ENCODE peak calls at places on chromosomes 1 and 21, in six cellular contexts. W, U, A, N, Y and I are unnamed samples.

GRCh38 chr1:114669562-114670082 is at the start of gene DENND2C:
- DNase-seq in W (no peak), A (no peak), N (no peak), U (no peak), Y (no peak), I (no peak)

GRCh38 chr1:4599951-4600481 is 54.4 kb upstream of the AJAP1 start:
- DNase-seq in U (peak), N (no peak), A (no peak), W (no peak), Y (no peak), I (no peak)

GRCh38 chr1:11059166-11059989 is 440 bp downstream of the SRM start:
- DNase-seq in N (peak), W (no peak), Y (no peak), U (no peak), A (no peak), I (no peak)

GRCh38 chr1:20421441-20421840 is 64.6 kb downstream of the CAMK2N1 start:
- DNase-seq in Y (no peak), A (no peak), N (no peak), U (no peak), W (no peak), I (no peak)

GRCh38 chr1:185721553-185721952 is 12.6 kb upstream of the HMCN1 start:
- DNase-seq in A (no peak), N (no peak), W (no peak), U (no peak), Y (no peak), I (no peak)

GRCh38 chr1:93219443-93219842 is 38.9 kb downstream of the CCDC18 start:
- DNase-seq in U (no peak), A (no peak), Y (no peak), W (no peak), N (no peak), I (no peak)

GRCh38 chr1:157069596-157069995 is 24.1 kb upstream of the ARHGEF11 start:
- DNase-seq in U (no peak), A (no peak), N (no peak), W (no peak), Y (no peak), I (no peak)

GRCh38 chr21:45285266-45285931 is 2.3 kb downstream of the POFUT2 start:
- DNase-seq in Y (no peak), U (peak), A (peak), N (no peak), W (no peak), I (no peak)

GRCh38 chr1:60898987-60899386 is 183.4 kb upstream of the NFIA start:
- DNase-seq in N (no peak), Y (no peak), U (no peak), A (no peak), W (no peak), I (no peak)

GRCh38 chr1:163922743-163923186 is 601.0 kb downstream of the NUF2 start:
- DNase-seq in U (no peak), N (no peak), A (no peak), Y (no peak), W (no peak), I (no peak)

GRCh38 chr1:168803696-168804510 is 74.9 kb upstream of the DPT start:
- DNase-seq in N (no peak), Y (no peak), A (no peak), U (no peak), W (no peak), I (no peak)

GRCh38 chr21:45556302-45556644 is 14.0 kb upstream of the SLC19A1 start:
- DNase-seq in U (no peak), W (no peak), A (no peak), Y (no peak), N (no peak), I (no peak)

GRCh38 chr21:29538115-29538514 is 239.4 kb downstream of the BACH1 start:
- DNase-seq in Y (no peak), N (no peak), W (no peak), U (no peak), A (no peak), I (no peak)

GRCh38 chr1:16392740-16393139 is 25.7 kb downstream of the SZRD1 start:
- DNase-seq in A (no peak), Y (no peak), U (no peak), W (no peak), N (no peak), I (no peak)

GRCh38 chr1:180778782-180779398 is 133.8 kb upstream of the KIAA1614 start:
- DNase-seq in W (no peak), N (no peak), A (no peak), Y (peak), U (no peak), I (no peak)

GRCh38 chr1:16088351-16088911 is 15.0 kb upstream of the FAM131C start:
- DNase-seq in Y (no peak), N (no peak), A (no peak), U (no peak), W (no peak), I (no peak)

GRCh38 chr1:67534627-67535065 is 104.4 kb upstream of the SERBP1 start:
- DNase-seq in N (no peak), Y (no peak), A (peak), U (no peak), W (no peak), I (no peak)

GRCh38 chr1:58548381-58548780 is 1.9 kb upstream of the OMA1 start:
- DNase-seq in W (no peak), Y (no peak), U (no peak), A (no peak), N (no peak), I (no peak)

GRCh38 chr1:112715264-112716053 is at the start of gene PPM1J:
- DNase-seq in U (peak), A (peak), W (peak), Y (peak), N (peak), I (peak)

GRCh38 chr21:26049803-26050202 is 120.8 kb downstream of the APP start:
- DNase-seq in Y (no peak), N (no peak), W (no peak), A (no peak), U (no peak), I (no peak)

GRCh38 chr1:2602866-2603520 is 16.4 kb downstream of the PRXL2B start:
- DNase-seq in W (no peak), A (peak), Y (no peak), U (peak), N (no peak), I (no peak)

GRCh38 chr21:35743571-35743970 is 316.8 kb downstream of the SETD4 start:
- DNase-seq in N (no peak), Y (no peak), U (no peak), W (no peak), A (no peak), I (no peak)

GRCh38 chr1:23152966-23153684 is 15.5 kb downstream of the LUZP1 start:
- DNase-seq in Y (no peak), U (no peak), N (no peak), W (no peak), A (no peak), I (no peak)

GRCh38 chr21:18294100-18294499 is 49.5 kb downstream of the CHODL start:
- DNase-seq in W (no peak), Y (no peak), A (no peak), N (no peak), U (no peak), I (no peak)

GRCh38 chr1:23562138-23562819 is 3.0 kb upstream of the ID3 start:
- DNase-seq in Y (peak), W (peak), N (no peak), U (peak), A (peak), I (peak)

GRCh38 chr1:19476440-19477190 is 8.7 kb downstream of the CAPZB start:
- DNase-seq in W (no peak), Y (no peak), N (peak), U (peak), A (peak), I (no peak)

GRCh38 chr21:16532841-16533240 is 803.1 kb downstream of the USP25 start:
- DNase-seq in W (no peak), U (no peak), N (no peak), A (no peak), Y (no peak), I (no peak)

GRCh38 chr1:55337801-55338447 is 122.8 kb upstream of the USP24 start:
- DNase-seq in N (peak), W (peak), A (no peak), Y (peak), U (no peak), I (peak)

GRCh38 chr1:241640867-241641542 is 836 bp upstream of the CHML start:
- DNase-seq in Y (no peak), W (no peak), U (peak), N (no peak), A (no peak), I (no peak)